ENCODE peak calls at places on chromosomes 3 and 15, in four cellular contexts. J is A549, H is HepG2, P is K562. E is an unnamed sample.

GRCh38 chr15:97909291-97909891 is 51.1 kb upstream of the ARRDC4 start:
- DNase-seq in J (peak), H (peak), P (peak), E (peak)

GRCh38 chr15:40010681-40011080 is 28.3 kb downstream of the SRP14 start:
- DNase-seq in J (no peak), H (no peak), P (no peak), E (no peak)

GRCh38 chr3:177977381-177978158 is 558.7 kb upstream of the KCNMB2 start:
- DNase-seq in J (peak), H (no peak), P (no peak), E (no peak)

GRCh38 chr15:71471347-71471746 is 339.0 kb upstream of the NR2E3 start:
- DNase-seq in J (peak), H (no peak), P (no peak), E (no peak)

GRCh38 chr3:167318996-167319615 is 61.0 kb downstream of the ZBBX start:
- DNase-seq in J (no peak), H (no peak), P (no peak), E (no peak)

GRCh38 chr3:133113526-133113925 is 75.3 kb downstream of the TMEM108 start:
- DNase-seq in J (no peak), H (no peak), P (no peak), E (no peak)

GRCh38 chr15:52797625-52798501 is 7.7 kb upstream of the ONECUT1 start:
- DNase-seq in J (no peak), H (no peak), P (no peak), E (peak)

GRCh38 chr3:150721285-150722130 is 17.8 kb upstream of the ERICH6 start:
- DNase-seq in J (peak), H (peak), P (peak), E (no peak)

GRCh38 chr3:183502782-183503181 is 52.7 kb downstream of the KLHL6 start:
- DNase-seq in J (peak), H (no peak), P (no peak), E (no peak)

GRCh38 chr3:150168694-150169093 is 198.0 kb upstream of the PFN2 start:
- DNase-seq in J (no peak), H (no peak), P (peak), E (no peak)

GRCh38 chr15:90222538-90222937 is 11.2 kb downstream of the CIB1 start:
- DNase-seq in J (no peak), H (no peak), P (no peak), E (no peak)

GRCh38 chr3:20222274-20222673 is 36.3 kb upstream of the SGO1 start:
- DNase-seq in J (no peak), H (no peak), P (no peak), E (no peak)

GRCh38 chr3:17832021-17832420 is 89.6 kb upstream of the TBC1D5 start:
- DNase-seq in J (no peak), H (no peak), P (no peak), E (no peak)

GRCh38 chr3:37396731-37397130 is 222.3 kb upstream of the LRRFIP2 start:
- DNase-seq in J (no peak), H (no peak), P (no peak), E (no peak)

GRCh38 chr3:101926594-101927105 is 77.3 kb downstream of the NFKBIZ start:
- DNase-seq in J (no peak), H (no peak), P (no peak), E (no peak)
- TF ChIP-seq HMGXB4 in J (no peak), H (no peak), P (no peak), E (no peak)

DNA sequence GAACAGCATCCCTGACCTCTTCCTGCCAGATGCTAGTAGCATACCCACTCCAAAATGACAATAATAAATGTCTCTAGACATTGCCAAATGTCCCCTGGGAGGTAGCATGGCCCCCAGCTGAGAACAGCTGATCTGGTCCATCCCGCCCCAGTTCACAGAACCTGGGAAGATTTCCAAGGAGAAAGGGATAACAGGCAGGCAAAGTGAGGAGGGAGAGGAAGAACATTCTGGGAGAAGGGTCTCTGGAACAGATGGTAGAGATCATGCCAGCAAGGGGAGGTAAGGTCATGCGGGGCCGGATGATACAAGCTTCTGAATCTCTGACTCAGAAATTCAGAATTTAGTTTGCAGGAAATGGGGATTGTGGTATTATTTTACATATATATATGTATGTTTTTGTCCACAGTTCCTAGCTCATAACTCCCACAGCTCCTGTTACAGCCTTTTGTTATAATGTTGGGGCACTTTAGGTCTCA is 192.7 kb downstream of the SUCLG2 start:
- DNase-seq in J (no peak), H (no peak), P (no peak), E (no peak)
- TF ChIP-seq HMGXB4 in J (no peak), H (no peak), P (no peak), E (no peak)

GRCh38 chr15:57216288-57216687 is 160.0 kb upstream of the CGNL1 start:
- DNase-seq in J (peak), H (no peak), P (peak), E (no peak)
- TF ChIP-seq HMGXB4 in J (no peak), H (no peak), P (no peak), E (no peak)

DNA sequence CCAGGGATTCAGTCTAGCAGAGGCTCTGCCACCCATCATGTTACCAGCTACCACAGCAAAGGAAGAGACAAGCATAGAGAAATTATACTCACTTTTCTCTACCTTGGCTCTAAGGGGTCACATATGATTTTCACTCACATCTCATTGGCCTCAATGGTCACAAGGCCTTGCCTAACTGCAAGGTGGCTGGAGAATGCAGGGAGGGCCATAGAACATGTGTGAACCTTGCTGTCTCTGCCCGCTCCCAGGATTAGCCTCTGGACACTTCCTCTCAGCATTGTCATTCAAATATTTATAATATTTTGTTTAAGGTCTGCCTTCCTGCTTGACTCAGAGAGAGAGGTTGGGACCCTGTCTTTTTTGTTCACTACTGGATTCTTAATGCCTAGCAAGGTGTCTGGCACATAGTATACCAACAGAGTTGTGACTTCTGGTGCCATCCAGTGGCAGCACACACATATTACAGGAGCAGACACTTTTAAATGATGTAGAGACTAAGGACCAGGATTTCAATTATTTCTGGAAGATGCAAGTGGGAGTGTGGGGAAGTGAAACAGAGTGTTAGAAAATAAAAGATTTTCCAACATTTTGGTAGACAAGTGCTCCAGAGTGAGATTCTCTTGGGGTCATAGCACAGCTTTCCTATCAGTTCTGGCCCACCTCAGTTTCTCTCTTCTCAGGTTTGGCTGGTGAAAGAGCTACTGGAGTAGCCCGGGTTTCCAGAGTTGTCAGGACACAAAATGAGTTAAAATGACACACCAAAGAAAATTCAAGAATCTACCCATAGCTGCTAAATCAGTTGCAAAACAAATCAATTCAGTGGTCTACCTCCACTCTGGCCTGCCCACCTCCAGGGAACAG is 119.0 kb upstream of the RASGRP1 start:
- DNase-seq in J (peak), H (peak), P (peak), E (peak)
- TF ChIP-seq HMGXB4 in J (no peak), H (no peak), P (no peak), E (no peak)

DNA sequence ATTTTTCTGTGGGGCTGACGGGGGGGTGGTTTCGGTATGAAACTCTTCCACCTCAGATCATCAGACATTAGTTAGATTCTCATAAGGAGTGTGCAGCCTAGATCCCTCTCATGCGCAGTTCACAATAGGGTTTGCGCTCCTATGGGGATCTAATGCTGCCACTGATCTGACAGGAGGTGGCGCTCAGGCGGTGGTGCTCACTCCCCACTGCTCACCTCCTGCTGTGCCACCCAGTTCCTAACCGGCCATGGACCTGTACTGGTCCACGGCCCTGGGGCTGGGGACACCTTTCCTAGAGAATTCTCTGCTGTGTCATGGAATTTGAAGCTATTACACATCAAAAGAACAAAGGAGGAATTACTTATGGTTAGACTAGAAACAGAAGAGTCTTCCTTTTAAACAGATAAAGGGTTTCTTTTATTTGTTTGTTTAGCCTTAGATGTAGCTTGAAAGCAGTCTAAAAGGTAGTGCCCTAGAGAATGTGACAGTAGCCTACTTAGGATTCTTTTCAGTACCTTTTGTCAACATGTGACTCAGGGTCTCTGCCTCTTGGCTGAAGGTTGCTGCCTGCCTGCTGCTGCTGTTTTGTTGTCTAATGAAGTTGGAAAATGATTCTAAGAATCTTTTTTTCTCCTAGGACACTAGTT is 50.2 kb downstream of the PAK2 start:
- DNase-seq in J (peak), H (peak), P (no peak), E (no peak)
- TF ChIP-seq HMGXB4 in J (no peak), H (no peak), P (no peak), E (no peak)

DNA sequence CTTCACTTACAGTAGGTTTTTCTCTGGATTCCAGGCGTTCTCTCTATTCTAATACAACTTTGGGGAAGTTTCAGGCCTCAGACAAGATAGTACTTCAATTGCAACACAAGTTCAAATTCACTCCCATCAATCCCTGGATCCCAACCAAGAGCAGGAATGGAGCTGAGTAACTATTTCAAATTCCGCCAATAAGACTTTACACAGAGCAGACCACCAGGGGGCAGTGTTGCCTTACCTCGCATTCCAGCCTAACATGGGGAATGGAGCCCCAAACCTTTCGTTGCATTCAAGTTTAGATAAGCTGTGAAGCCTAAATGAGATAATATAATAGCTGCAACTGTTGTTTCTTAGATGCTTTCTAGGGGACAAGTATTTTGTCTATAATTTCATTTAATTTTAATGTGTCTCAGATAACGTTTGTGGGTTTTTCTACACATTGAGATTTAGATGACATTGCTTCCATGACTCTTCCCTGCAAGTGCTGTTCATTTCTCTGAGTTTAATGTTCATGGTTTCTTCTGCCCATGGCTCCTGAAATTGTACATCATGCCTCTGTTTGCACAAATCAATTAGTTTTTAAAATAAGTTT is 186.7 kb downstream of the NSUN3 start:
- DNase-seq in J (peak), H (peak), P (peak), E (peak)
- TF ChIP-seq HMGXB4 in J (no peak), H (no peak), P (no peak), E (no peak)

DNA sequence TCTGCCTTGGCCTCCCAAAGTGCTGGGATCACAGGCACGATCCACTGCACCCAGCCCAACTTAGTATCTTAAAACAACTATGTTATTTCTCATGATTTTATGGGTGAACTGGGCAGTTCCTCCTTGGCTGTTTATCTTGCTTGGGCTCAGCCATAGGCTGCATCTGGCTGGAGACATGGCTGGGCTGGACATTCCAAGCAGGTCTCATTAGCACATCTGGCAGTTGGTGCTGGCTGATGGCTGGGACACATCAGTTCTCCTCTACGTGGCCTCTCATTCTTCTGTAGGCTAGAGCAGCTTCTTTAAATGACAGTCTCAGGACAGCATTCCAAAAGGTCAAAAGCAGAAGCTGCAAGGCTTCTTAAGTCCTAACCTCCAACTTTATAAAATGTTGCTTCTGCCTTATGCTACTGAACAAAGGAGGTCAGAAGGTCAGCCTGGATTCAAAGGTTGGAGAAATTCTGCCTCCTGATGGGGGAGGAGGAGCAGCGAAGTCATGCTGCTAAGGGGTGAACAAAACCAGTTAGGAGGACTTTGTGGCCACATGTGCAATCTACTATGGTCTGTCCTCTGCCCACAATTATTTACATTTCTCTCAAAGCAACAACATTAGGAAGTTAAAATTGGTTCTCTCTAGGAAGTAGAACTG is 144.0 kb downstream of the AQP9 start:
- DNase-seq in J (no peak), H (peak), P (peak), E (no peak)
- TF ChIP-seq HMGXB4 in J (no peak), H (no peak), P (no peak), E (no peak)

GRCh38 chr3:42762046-42762724 is 10.9 kb downstream of the CCDC13 start:
- DNase-seq in J (no peak), H (no peak), P (no peak), E (no peak)

GRCh38 chr3:42763023-42763422 is 10.0 kb downstream of the CCDC13 start:
- DNase-seq in J (no peak), H (no peak), P (no peak), E (no peak)

GRCh38 chr3:42769477-42770131 is 3.4 kb downstream of the CCDC13 start:
- DNase-seq in J (no peak), H (no peak), P (no peak), E (no peak)

GRCh38 chr3:42764115-42764514 is 8.9 kb downstream of the CCDC13 start:
- DNase-seq in J (no peak), H (no peak), P (no peak), E (no peak)

DNA sequence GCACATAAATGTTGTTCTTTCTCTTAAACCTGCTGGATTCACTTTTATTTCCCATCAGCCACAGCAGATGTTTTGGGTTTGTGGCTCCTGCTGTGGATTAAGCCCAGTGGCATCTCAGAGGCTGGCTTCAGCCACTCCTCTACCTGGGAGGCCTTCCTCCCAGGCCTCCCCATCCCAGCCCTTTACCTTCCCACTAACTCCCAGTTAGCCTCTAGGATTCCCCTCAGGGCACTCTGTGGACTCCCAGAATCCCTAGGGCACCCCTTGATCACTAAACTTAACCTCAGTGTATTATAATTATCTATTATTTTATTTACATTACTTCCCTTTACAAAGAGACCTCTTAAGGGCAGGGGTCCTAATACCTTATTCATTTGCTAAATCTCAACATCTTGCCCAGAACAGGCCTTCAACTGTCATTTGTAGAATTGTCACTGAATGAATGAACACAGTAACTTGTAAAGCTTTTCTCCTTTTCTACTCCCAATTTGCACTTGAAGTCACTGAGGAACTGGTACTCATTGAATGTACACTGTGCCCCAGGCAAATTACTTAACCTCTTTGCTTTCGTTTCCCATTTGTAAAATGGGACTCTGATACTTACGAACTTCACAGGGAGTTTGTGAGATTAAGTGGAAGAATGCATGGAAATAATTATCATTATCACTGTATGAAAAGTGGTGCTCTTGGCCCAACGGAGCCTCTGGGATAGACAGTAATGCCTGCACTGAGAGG is 8.3 kb downstream of the CCDC13 start:
- DNase-seq in J (no peak), H (no peak), P (no peak), E (no peak)
- TF ChIP-seq HMGXB4 in J (no peak), H (no peak), P (no peak), E (no peak)

GRCh38 chr3:138195491-138195890 is 8.4 kb downstream of the ARMC8 start:
- DNase-seq in J (no peak), H (no peak), P (no peak), E (no peak)

GRCh38 chr3:138197545-138197944 is 10.4 kb downstream of the ARMC8 start:
- DNase-seq in J (no peak), H (no peak), P (no peak), E (no peak)

GRCh38 chr3:138199847-138200246 is 12.7 kb downstream of the ARMC8 start:
- DNase-seq in J (no peak), H (no peak), P (peak), E (no peak)

GRCh38 chr3:138197058-138197457 is 10.0 kb downstream of the ARMC8 start:
- DNase-seq in J (no peak), H (no peak), P (peak), E (peak)

GRCh38 chr3:138196023-138196422 is 8.9 kb downstream of the ARMC8 start:
- DNase-seq in J (no peak), H (no peak), P (no peak), E (no peak)
- TF ChIP-seq HMGXB4 in J (no peak), H (no peak), P (no peak), E (no peak)